ENCODE peak calls at places on chromosomes 12 and 14, in four cellular contexts. K is K562, N is GM12878, X is HL-60. V is an unnamed sample.

GRCh38 chr12:15329891-15330290 is 7.6 kb downstream of the PTPRO start:
- DNase-seq in K (no peak), N (no peak), X (no peak), V (no peak)

GRCh38 chr12:101925352-101925751 is 48.0 kb downstream of the DRAM1 start:
- DNase-seq in K (no peak), N (no peak), X (peak), V (no peak)

GRCh38 chr12:94141004-94141764 is 7.2 kb upstream of the PLXNC1 start:
- DNase-seq in K (no peak), N (no peak), X (no peak), V (no peak)

GRCh38 chr12:56237552-56237951 is 7.7 kb downstream of the SLC39A5 start:
- DNase-seq in K (no peak), N (no peak), X (no peak), V (no peak)

GRCh38 chr12:114668905-114669304 is 15.1 kb downstream of the TBX3 start:
- DNase-seq in K (no peak), N (no peak), X (no peak), V (no peak)

GRCh38 chr12:107843351-107844311 is 69.1 kb downstream of the ASCL4 start:
- DNase-seq in K (no peak), N (no peak), X (no peak), V (peak)

GRCh38 chr12:62862259-62862881 is 72.6 kb downstream of the PPM1H start:
- DNase-seq in K (no peak), N (no peak), X (no peak), V (no peak)

GRCh38 chr14:65703996-65704395 is 291.5 kb downstream of the FUT8 start:
- DNase-seq in K (no peak), N (no peak), X (no peak), V (no peak)

GRCh38 chr14:68135566-68135965 is 316.0 kb downstream of the RAD51B start:
- DNase-seq in K (no peak), N (no peak), X (no peak), V (no peak)

GRCh38 chr12:56032006-56032405 is 9.7 kb upstream of the RPS26 start:
- DNase-seq in K (no peak), N (no peak), X (no peak), V (no peak)

GRCh38 chr12:75563351-75563750 is 51.9 kb upstream of the KRR1 start:
- DNase-seq in K (no peak), N (no peak), X (no peak), V (no peak)

GRCh38 chr14:55329999-55330710 is 58.9 kb downstream of the FBXO34 start:
- DNase-seq in K (no peak), N (no peak), X (no peak), V (no peak)
- TF ChIP-seq SPI1 in K (no peak), N (no peak), X (no peak), V (no peak)

DNA sequence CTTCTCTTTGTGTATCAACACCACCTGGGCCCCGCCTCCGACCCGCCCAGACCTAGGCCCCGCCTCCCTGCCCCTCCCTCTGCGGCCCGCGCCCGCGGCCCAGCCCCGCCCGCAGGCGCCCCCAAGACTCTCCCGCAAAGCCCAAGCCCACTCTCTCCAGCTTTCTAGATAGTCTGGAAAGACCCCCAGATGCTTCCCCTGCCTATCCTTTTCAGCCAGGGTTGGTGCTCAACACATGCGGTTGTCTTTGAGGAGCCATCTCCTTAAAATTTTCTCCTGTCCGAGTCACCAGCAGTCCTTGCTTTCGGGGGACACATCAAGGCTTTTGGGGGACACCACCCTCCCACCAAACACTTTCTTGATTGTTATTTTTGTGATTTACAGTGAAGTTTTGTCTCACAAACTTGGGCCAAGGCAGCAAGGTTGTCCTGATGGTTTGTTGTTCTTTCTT is 304 bp upstream of the SLC38A2 start:
- DNase-seq in K (no peak), N (no peak), X (no peak), V (no peak)
- TF ChIP-seq SPI1 in K (no peak), N (no peak), X (no peak), V (no peak)

DNA sequence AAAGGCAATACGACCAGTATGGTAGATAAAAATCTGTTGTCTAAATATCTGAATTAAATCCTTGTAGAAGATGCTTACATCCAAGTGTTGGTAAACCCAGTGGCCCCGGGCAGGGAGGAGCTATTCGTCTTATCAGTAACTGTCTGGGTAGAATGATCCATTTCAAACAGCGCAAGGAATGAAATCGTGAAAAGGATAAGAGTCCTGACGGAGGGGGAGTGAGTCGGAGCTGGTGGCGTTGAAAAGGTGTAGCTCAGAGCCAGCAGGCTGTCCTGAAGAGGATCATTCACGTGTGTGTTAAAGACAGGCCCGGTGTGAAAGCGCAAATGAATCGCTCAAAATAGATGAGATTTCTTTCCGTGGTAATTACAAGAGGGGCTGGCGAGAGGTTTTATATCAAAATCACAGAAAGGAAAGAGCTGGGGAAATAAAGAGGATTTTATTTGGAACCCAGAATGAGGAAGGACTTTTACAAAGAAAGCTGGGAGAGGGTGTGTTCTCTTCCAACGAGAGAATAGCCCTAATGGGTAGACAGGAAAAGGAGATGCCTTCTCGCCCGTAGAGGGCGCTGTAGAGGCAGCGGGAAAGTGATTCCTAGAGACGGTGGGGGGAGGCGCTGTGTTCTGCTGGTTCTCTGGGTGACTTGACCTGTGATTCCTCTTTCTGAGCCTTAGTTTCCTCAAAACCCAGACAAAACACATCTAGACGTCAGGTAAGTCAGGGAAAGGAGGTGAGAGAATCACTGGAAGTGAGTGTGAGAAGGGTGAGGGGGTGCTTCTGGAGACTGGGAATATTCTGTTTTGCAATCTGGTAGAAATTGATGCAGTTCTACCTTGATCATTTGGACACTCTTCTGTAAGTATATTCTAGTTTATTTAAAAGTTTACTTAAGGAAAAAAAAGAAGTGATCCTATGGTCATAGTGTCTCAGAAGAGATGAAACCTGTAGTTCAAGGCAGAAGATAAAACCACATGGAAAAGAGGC is 39.3 kb downstream of the SRRM4 start:
- DNase-seq in K (peak), N (no peak), X (no peak), V (no peak)
- TF ChIP-seq SPI1 in K (no peak), N (no peak), X (no peak), V (no peak)

GRCh38 chr14:22179190-22179589 is 409.8 kb downstream of the DAD1 start:
- DNase-seq in K (no peak), N (no peak), X (no peak), V (no peak)

GRCh38 chr14:22177870-22178269 is 411.2 kb downstream of the DAD1 start:
- DNase-seq in K (no peak), N (no peak), X (no peak), V (no peak)

GRCh38 chr14:22180045-22180444 is 409.0 kb downstream of the DAD1 start:
- DNase-seq in K (no peak), N (no peak), X (no peak), V (no peak)

GRCh38 chr14:22176930-22177329 is 412.1 kb downstream of the DAD1 start:
- DNase-seq in K (no peak), N (no peak), X (no peak), V (no peak)

DNA sequence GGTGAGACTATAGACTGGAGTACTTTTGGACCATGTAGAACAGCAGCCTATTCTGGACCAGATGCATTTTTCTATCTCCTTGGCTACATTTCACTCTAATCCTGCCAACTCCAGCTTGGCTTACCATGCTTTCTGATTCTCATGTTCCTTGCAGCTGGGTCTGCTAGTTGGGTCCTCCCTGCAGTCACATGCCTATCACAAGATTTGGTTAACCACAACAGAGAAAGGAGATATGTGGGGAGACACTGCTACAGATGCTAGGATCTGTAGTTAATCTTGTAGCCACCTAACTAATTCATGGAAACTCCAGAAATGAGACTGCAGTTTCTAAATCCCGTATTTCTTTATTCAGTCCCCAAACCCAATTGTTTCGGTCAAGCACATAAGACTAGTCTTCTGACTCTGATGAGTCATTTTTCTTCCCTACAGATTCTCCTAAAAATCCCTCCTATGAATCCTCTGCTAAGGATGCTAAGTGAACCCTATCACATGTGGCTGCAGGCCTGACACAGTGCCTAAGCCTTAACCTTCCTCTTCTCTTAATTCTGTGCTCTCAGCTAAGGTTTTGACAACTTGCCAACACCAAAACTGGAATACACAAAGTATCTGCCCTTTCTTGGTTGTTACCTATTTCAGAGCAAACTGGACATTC is 410.6 kb downstream of the DAD1 start:
- DNase-seq in K (no peak), N (no peak), X (no peak), V (no peak)
- TF ChIP-seq SPI1 in K (no peak), N (no peak), X (no peak), V (no peak)

GRCh38 chr14:102929349-102930137 is 7.1 kb downstream of the AMN start:
- DNase-seq in K (no peak), N (no peak), X (no peak), V (no peak)
- TF ChIP-seq SPI1 in K (no peak), N (no peak), X (no peak), V (no peak)

GRCh38 chr12:65972149-65972548 is 147.9 kb downstream of the HMGA2 start:
- DNase-seq in K (no peak), N (no peak), X (no peak), V (no peak)
- TF ChIP-seq SPI1 in K (no peak), N (no peak), X (no peak), V (no peak)

GRCh38 chr12:22100952-22101748 is 55.1 kb downstream of the CMAS start:
- DNase-seq in K (peak), N (peak), X (peak), V (no peak)

GRCh38 chr12:22105542-22105941 is 59.5 kb downstream of the CMAS start:
- DNase-seq in K (no peak), N (no peak), X (no peak), V (no peak)

GRCh38 chr12:22103418-22103817 is 57.4 kb downstream of the CMAS start:
- DNase-seq in K (no peak), N (no peak), X (no peak), V (no peak)

DNA sequence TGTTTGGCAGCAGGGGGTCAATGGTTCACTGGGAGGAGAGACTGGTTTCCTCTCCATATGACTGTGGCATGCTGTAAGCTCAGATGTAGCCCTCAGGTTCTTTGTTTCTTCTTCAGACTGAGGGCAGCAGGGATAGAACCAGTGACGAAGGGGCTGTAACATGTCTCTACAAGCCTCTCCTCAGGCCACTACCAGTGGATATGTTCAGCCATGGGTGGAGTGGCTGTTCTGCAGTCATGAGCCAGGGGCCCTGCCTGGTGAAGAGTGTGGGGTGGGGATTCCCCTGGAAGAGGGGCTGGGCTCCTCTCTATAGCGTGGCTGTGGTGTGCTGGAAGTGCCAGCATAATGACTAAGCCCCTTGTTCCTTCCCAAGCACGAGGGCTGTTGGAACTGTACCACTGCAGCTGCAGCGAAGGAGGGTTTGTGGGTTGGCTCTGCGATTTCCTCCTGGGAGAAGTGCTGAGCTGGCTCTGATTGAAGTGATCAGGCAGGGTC is 55.8 kb downstream of the CMAS start:
- DNase-seq in K (no peak), N (no peak), X (no peak), V (no peak)
- TF ChIP-seq SPI1 in K (no peak), N (no peak), X (no peak), V (no peak)

DNA sequence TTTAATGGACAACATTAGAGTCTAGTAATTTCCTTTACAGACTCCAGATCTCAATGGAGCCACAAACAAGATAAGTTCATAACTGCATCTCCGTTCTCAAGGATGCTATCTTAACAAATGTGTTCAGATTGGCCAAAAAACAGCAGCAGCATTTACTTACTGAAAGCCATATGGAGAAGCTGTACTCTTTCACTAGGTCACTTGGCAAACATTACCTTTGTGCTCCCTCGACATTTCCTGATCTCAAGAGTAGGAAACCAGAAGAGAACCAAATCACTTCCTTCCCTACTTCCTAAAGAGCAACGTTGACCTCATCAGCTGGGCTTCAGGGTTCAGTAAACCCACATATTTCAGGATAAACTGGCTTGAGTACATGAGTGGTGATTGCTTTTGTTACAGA is 449.4 kb downstream of the TMEM117 start:
- DNase-seq in K (no peak), N (no peak), X (no peak), V (no peak)
- TF ChIP-seq SPI1 in K (no peak), N (no peak), X (no peak), V (no peak)

GRCh38 chr12:126936181-126936851 is 1330.7 kb upstream of the TMEM132C start:
- DNase-seq in K (no peak), N (peak), X (no peak), V (no peak)
- TF ChIP-seq SPI1 in K (no peak), N (no peak), X (no peak), V (no peak)

V was measured in GM12891.